ENCODE peak calls at places on chromosomes 16 and 17, in ten cellular contexts. One of them, this sample, is unnamed.

GRCh38 chr16:85551319-85551978 is 61.7 kb upstream of the GSE1 start:
- DNase-seq in choroid plexus epithelial cell: no peak
- DNase-seq in cardiac muscle cell: no peak
- DNase-seq in NCI-H774: no peak
- DNase-seq in hypothalamus: no peak
- DNase-seq in HTR-8/SVneo: no peak
- DNase-seq in T-helper 2 cell: no peak
- DNase-seq in stimulated activated CD4-positive, alpha-beta T cell treated with anti-CD3 and anti-CD28 coated beads, Interleukin-1b, Interleukin-23, amount 100 ng/mL, for 24 hours: no peak
- DNase-seq in GM23248: no peak
- DNase-seq in HEK293T: no peak
- DNase-seq in this sample: no peak

GRCh38 chr16:66318505-66318904 is 48.0 kb upstream of the CDH5 start:
- DNase-seq in choroid plexus epithelial cell: no peak
- DNase-seq in GM23248: no peak
- DNase-seq in stimulated activated CD4-positive, alpha-beta T cell treated with anti-CD3 and anti-CD28 coated beads, Interleukin-1b, Interleukin-23, amount 100 ng/mL, for 24 hours: no peak
- DNase-seq in HTR-8/SVneo: no peak
- DNase-seq in hypothalamus: no peak
- DNase-seq in T-helper 2 cell: no peak
- DNase-seq in cardiac muscle cell: no peak
- DNase-seq in HEK293T: no peak
- DNase-seq in NCI-H774: no peak
- DNase-seq in this sample: no peak

GRCh38 chr16:68665501-68665900 is 20.4 kb downstream of the CDH3 start:
- DNase-seq in stimulated activated CD4-positive, alpha-beta T cell treated with anti-CD3 and anti-CD28 coated beads, Interleukin-1b, Interleukin-23, amount 100 ng/mL, for 24 hours: no peak
- DNase-seq in hypothalamus: no peak
- DNase-seq in HTR-8/SVneo: no peak
- DNase-seq in HEK293T: no peak
- DNase-seq in NCI-H774: no peak
- DNase-seq in choroid plexus epithelial cell: no peak
- DNase-seq in T-helper 2 cell: no peak
- DNase-seq in GM23248: peak
- DNase-seq in cardiac muscle cell: no peak
- DNase-seq in this sample: no peak

GRCh38 chr16:25045696-25046381 is 30.7 kb upstream of the ARHGAP17 start:
- DNase-seq in HTR-8/SVneo: no peak
- DNase-seq in NCI-H774: no peak
- DNase-seq in hypothalamus: no peak
- DNase-seq in GM23248: peak
- DNase-seq in stimulated activated CD4-positive, alpha-beta T cell treated with anti-CD3 and anti-CD28 coated beads, Interleukin-1b, Interleukin-23, amount 100 ng/mL, for 24 hours: no peak
- DNase-seq in HEK293T: no peak
- DNase-seq in cardiac muscle cell: peak
- DNase-seq in T-helper 2 cell: no peak
- DNase-seq in choroid plexus epithelial cell: peak
- DNase-seq in this sample: no peak

GRCh38 chr16:22075776-22076175 is 16.6 kb upstream of the VWA3A start:
- DNase-seq in HTR-8/SVneo: no peak
- DNase-seq in choroid plexus epithelial cell: peak
- DNase-seq in T-helper 2 cell: no peak
- DNase-seq in stimulated activated CD4-positive, alpha-beta T cell treated with anti-CD3 and anti-CD28 coated beads, Interleukin-1b, Interleukin-23, amount 100 ng/mL, for 24 hours: no peak
- DNase-seq in cardiac muscle cell: no peak
- DNase-seq in NCI-H774: no peak
- DNase-seq in GM23248: peak
- DNase-seq in hypothalamus: no peak
- DNase-seq in HEK293T: no peak
- DNase-seq in this sample: no peak

GRCh38 chr16:4347010-4347409 is 4.1 kb downstream of the PAM16 start:
- DNase-seq in T-helper 2 cell: no peak
- DNase-seq in choroid plexus epithelial cell: peak
- DNase-seq in hypothalamus: no peak
- DNase-seq in GM23248: peak
- DNase-seq in HTR-8/SVneo: no peak
- DNase-seq in HEK293T: no peak
- DNase-seq in NCI-H774: no peak
- DNase-seq in stimulated activated CD4-positive, alpha-beta T cell treated with anti-CD3 and anti-CD28 coated beads, Interleukin-1b, Interleukin-23, amount 100 ng/mL, for 24 hours: no peak
- DNase-seq in cardiac muscle cell: peak
- DNase-seq in this sample: no peak

GRCh38 chr17:55286681-55287589 is 22.2 kb downstream of the HLF start:
- DNase-seq in HTR-8/SVneo: no peak
- DNase-seq in NCI-H774: no peak
- DNase-seq in hypothalamus: no peak
- DNase-seq in HEK293T: no peak
- DNase-seq in GM23248: peak
- DNase-seq in cardiac muscle cell: peak
- DNase-seq in choroid plexus epithelial cell: peak
- DNase-seq in stimulated activated CD4-positive, alpha-beta T cell treated with anti-CD3 and anti-CD28 coated beads, Interleukin-1b, Interleukin-23, amount 100 ng/mL, for 24 hours: no peak
- DNase-seq in T-helper 2 cell: no peak
- DNase-seq in this sample: no peak

GRCh38 chr16:77434365-77435239 is at the start of gene ADAMTS18:
- DNase-seq in HEK293T: peak
- DNase-seq in cardiac muscle cell: no peak
- DNase-seq in NCI-H774: no peak
- DNase-seq in HTR-8/SVneo: no peak
- DNase-seq in hypothalamus: no peak
- DNase-seq in choroid plexus epithelial cell: no peak
- DNase-seq in GM23248: no peak
- DNase-seq in stimulated activated CD4-positive, alpha-beta T cell treated with anti-CD3 and anti-CD28 coated beads, Interleukin-1b, Interleukin-23, amount 100 ng/mL, for 24 hours: no peak
- DNase-seq in T-helper 2 cell: no peak
- DNase-seq in this sample: peak

GRCh38 chr17:30021708-30022317 is 80.4 kb downstream of the EFCAB5 start:
- DNase-seq in GM23248: peak
- DNase-seq in HEK293T: peak
- DNase-seq in hypothalamus: no peak
- DNase-seq in HTR-8/SVneo: peak
- DNase-seq in choroid plexus epithelial cell: peak
- DNase-seq in stimulated activated CD4-positive, alpha-beta T cell treated with anti-CD3 and anti-CD28 coated beads, Interleukin-1b, Interleukin-23, amount 100 ng/mL, for 24 hours: no peak
- DNase-seq in cardiac muscle cell: peak
- DNase-seq in T-helper 2 cell: no peak
- DNase-seq in NCI-H774: peak
- DNase-seq in this sample: no peak

GRCh38 chr17:39618956-39619785 is 7.6 kb upstream of the PPP1R1B start:
- DNase-seq in GM23248: no peak
- DNase-seq in T-helper 2 cell: no peak
- DNase-seq in hypothalamus: no peak
- DNase-seq in HEK293T: no peak
- DNase-seq in choroid plexus epithelial cell: no peak
- DNase-seq in cardiac muscle cell: no peak
- DNase-seq in NCI-H774: no peak
- DNase-seq in stimulated activated CD4-positive, alpha-beta T cell treated with anti-CD3 and anti-CD28 coated beads, Interleukin-1b, Interleukin-23, amount 100 ng/mL, for 24 hours: no peak
- DNase-seq in HTR-8/SVneo: no peak
- DNase-seq in this sample: no peak

GRCh38 chr16:57799619-57800212 is 2.6 kb downstream of the KIFC3 start:
- DNase-seq in HEK293T: no peak
- DNase-seq in HTR-8/SVneo: no peak
- DNase-seq in hypothalamus: no peak
- DNase-seq in cardiac muscle cell: no peak
- DNase-seq in T-helper 2 cell: no peak
- DNase-seq in GM23248: no peak
- DNase-seq in stimulated activated CD4-positive, alpha-beta T cell treated with anti-CD3 and anti-CD28 coated beads, Interleukin-1b, Interleukin-23, amount 100 ng/mL, for 24 hours: no peak
- DNase-seq in choroid plexus epithelial cell: no peak
- DNase-seq in NCI-H774: no peak
- DNase-seq in this sample: no peak

GRCh38 chr16:1159973-1160772 is 7.3 kb downstream of the CACNA1H start:
- DNase-seq in hypothalamus: peak
- DNase-seq in NCI-H774: no peak
- DNase-seq in choroid plexus epithelial cell: peak
- DNase-seq in cardiac muscle cell: no peak
- DNase-seq in HTR-8/SVneo: no peak
- DNase-seq in T-helper 2 cell: no peak
- DNase-seq in HEK293T: no peak
- DNase-seq in GM23248: no peak
- DNase-seq in stimulated activated CD4-positive, alpha-beta T cell treated with anti-CD3 and anti-CD28 coated beads, Interleukin-1b, Interleukin-23, amount 100 ng/mL, for 24 hours: no peak
- DNase-seq in this sample: peak

GRCh38 chr17:45355087-45355486 is 38.3 kb upstream of the MAP3K14 start:
- DNase-seq in NCI-H774: no peak
- DNase-seq in choroid plexus epithelial cell: no peak
- DNase-seq in HTR-8/SVneo: no peak
- DNase-seq in stimulated activated CD4-positive, alpha-beta T cell treated with anti-CD3 and anti-CD28 coated beads, Interleukin-1b, Interleukin-23, amount 100 ng/mL, for 24 hours: no peak
- DNase-seq in cardiac muscle cell: no peak
- DNase-seq in hypothalamus: no peak
- DNase-seq in HEK293T: no peak
- DNase-seq in T-helper 2 cell: no peak
- DNase-seq in GM23248: no peak
- DNase-seq in this sample: no peak

GRCh38 chr17:82113941-82114340 is 15.9 kb upstream of the FASN start:
- DNase-seq in hypothalamus: no peak
- DNase-seq in stimulated activated CD4-positive, alpha-beta T cell treated with anti-CD3 and anti-CD28 coated beads, Interleukin-1b, Interleukin-23, amount 100 ng/mL, for 24 hours: no peak
- DNase-seq in NCI-H774: no peak
- DNase-seq in choroid plexus epithelial cell: no peak
- DNase-seq in T-helper 2 cell: no peak
- DNase-seq in HTR-8/SVneo: no peak
- DNase-seq in GM23248: no peak
- DNase-seq in cardiac muscle cell: no peak
- DNase-seq in HEK293T: no peak
- DNase-seq in this sample: no peak

GRCh38 chr16:83835972-83836566 is 28.3 kb downstream of the HSBP1 start:
- DNase-seq in GM23248: peak
- DNase-seq in NCI-H774: no peak
- DNase-seq in cardiac muscle cell: peak
- DNase-seq in HEK293T: no peak
- DNase-seq in stimulated activated CD4-positive, alpha-beta T cell treated with anti-CD3 and anti-CD28 coated beads, Interleukin-1b, Interleukin-23, amount 100 ng/mL, for 24 hours: no peak
- DNase-seq in choroid plexus epithelial cell: peak
- DNase-seq in T-helper 2 cell: no peak
- DNase-seq in hypothalamus: no peak
- DNase-seq in HTR-8/SVneo: peak
- DNase-seq in this sample: no peak

GRCh38 chr16:55035956-55036355 is 105.3 kb downstream of the IRX5 start:
- DNase-seq in choroid plexus epithelial cell: no peak
- DNase-seq in NCI-H774: no peak
- DNase-seq in hypothalamus: no peak
- DNase-seq in cardiac muscle cell: no peak
- DNase-seq in T-helper 2 cell: no peak
- DNase-seq in stimulated activated CD4-positive, alpha-beta T cell treated with anti-CD3 and anti-CD28 coated beads, Interleukin-1b, Interleukin-23, amount 100 ng/mL, for 24 hours: no peak
- DNase-seq in GM23248: peak
- DNase-seq in HEK293T: no peak
- DNase-seq in HTR-8/SVneo: no peak
- DNase-seq in this sample: no peak

GRCh38 chr17:4163951-4164350 is 21.0 kb downstream of the CYB5D2 start:
- DNase-seq in NCI-H774: no peak
- DNase-seq in hypothalamus: no peak
- DNase-seq in HEK293T: no peak
- DNase-seq in choroid plexus epithelial cell: peak
- DNase-seq in stimulated activated CD4-positive, alpha-beta T cell treated with anti-CD3 and anti-CD28 coated beads, Interleukin-1b, Interleukin-23, amount 100 ng/mL, for 24 hours: no peak
- DNase-seq in GM23248: peak
- DNase-seq in HTR-8/SVneo: no peak
- DNase-seq in T-helper 2 cell: no peak
- DNase-seq in cardiac muscle cell: peak
- DNase-seq in this sample: no peak

GRCh38 chr17:57210224-57210553 is 46.1 kb upstream of the MSI2 start:
- DNase-seq in HTR-8/SVneo: no peak
- DNase-seq in hypothalamus: no peak
- DNase-seq in choroid plexus epithelial cell: no peak
- DNase-seq in stimulated activated CD4-positive, alpha-beta T cell treated with anti-CD3 and anti-CD28 coated beads, Interleukin-1b, Interleukin-23, amount 100 ng/mL, for 24 hours: no peak
- DNase-seq in NCI-H774: no peak
- DNase-seq in T-helper 2 cell: no peak
- DNase-seq in GM23248: peak
- DNase-seq in HEK293T: no peak
- DNase-seq in cardiac muscle cell: no peak
- DNase-seq in this sample: no peak

GRCh38 chr16:87333581-87334331 is 16.6 kb upstream of the C16orf95 start:
- DNase-seq in HEK293T: no peak
- DNase-seq in stimulated activated CD4-positive, alpha-beta T cell treated with anti-CD3 and anti-CD28 coated beads, Interleukin-1b, Interleukin-23, amount 100 ng/mL, for 24 hours: no peak
- DNase-seq in T-helper 2 cell: no peak
- DNase-seq in GM23248: no peak
- DNase-seq in HTR-8/SVneo: no peak
- DNase-seq in choroid plexus epithelial cell: no peak
- DNase-seq in cardiac muscle cell: no peak
- DNase-seq in hypothalamus: no peak
- DNase-seq in NCI-H774: no peak
- DNase-seq in this sample: no peak

GRCh38 chr17:14510136-14510535 is 209.3 kb downstream of the HS3ST3B1 start:
- DNase-seq in cardiac muscle cell: no peak
- DNase-seq in HTR-8/SVneo: no peak
- DNase-seq in stimulated activated CD4-positive, alpha-beta T cell treated with anti-CD3 and anti-CD28 coated beads, Interleukin-1b, Interleukin-23, amount 100 ng/mL, for 24 hours: no peak
- DNase-seq in hypothalamus: no peak
- DNase-seq in GM23248: peak
- DNase-seq in T-helper 2 cell: no peak
- DNase-seq in NCI-H774: no peak
- DNase-seq in HEK293T: no peak
- DNase-seq in choroid plexus epithelial cell: peak
- DNase-seq in this sample: no peak

GRCh38 chr17:78058001-78058400 is 70.6 kb downstream of the TMC6 start:
- DNase-seq in choroid plexus epithelial cell: no peak
- DNase-seq in hypothalamus: no peak
- DNase-seq in GM23248: no peak
- DNase-seq in T-helper 2 cell: no peak
- DNase-seq in HTR-8/SVneo: no peak
- DNase-seq in HEK293T: peak
- DNase-seq in cardiac muscle cell: no peak
- DNase-seq in NCI-H774: peak
- DNase-seq in stimulated activated CD4-positive, alpha-beta T cell treated with anti-CD3 and anti-CD28 coated beads, Interleukin-1b, Interleukin-23, amount 100 ng/mL, for 24 hours: no peak
- DNase-seq in this sample: no peak

GRCh38 chr16:21203155-21203797 is 8.1 kb downstream of the ZP2 start:
- DNase-seq in T-helper 2 cell: no peak
- DNase-seq in hypothalamus: no peak
- DNase-seq in choroid plexus epithelial cell: no peak
- DNase-seq in NCI-H774: no peak
- DNase-seq in cardiac muscle cell: no peak
- DNase-seq in HEK293T: no peak
- DNase-seq in HTR-8/SVneo: no peak
- DNase-seq in stimulated activated CD4-positive, alpha-beta T cell treated with anti-CD3 and anti-CD28 coated beads, Interleukin-1b, Interleukin-23, amount 100 ng/mL, for 24 hours: no peak
- DNase-seq in GM23248: no peak
- DNase-seq in this sample: no peak

This sample was measured in mesothelial cell of epicardium.